ENCODE peak calls at places on chromosomes 7 and 10, in eight cellular contexts. One of them, this sample, is unnamed.

GRCh38 chr7:79912213-79912633 is 222.4 kb upstream of the GNAI1 start:
- DNase-seq in AG09319: no peak
- DNase-seq in iPS DF 6.9: no peak
- DNase-seq in stimulated activated CD4-positive, alpha-beta T cell treated with anti-CD3 and anti-CD28 coated beads, Interleukin-1b, Interleukin-23, amount 100 ng/mL, for 4 hours: no peak
- DNase-seq in NCI-H226: no peak
- DNase-seq in NCI-H510A treated with DMSO at 0.1 percent for 48 hours: no peak
- DNase-seq in A549: no peak
- DNase-seq in NCI-H2081: no peak
- DNase-seq in this sample: no peak

GRCh38 chr10:123642293-123642692 is 23.9 kb upstream of the GPR26 start:
- DNase-seq in AG09319: no peak
- DNase-seq in iPS DF 6.9: no peak
- DNase-seq in stimulated activated CD4-positive, alpha-beta T cell treated with anti-CD3 and anti-CD28 coated beads, Interleukin-1b, Interleukin-23, amount 100 ng/mL, for 4 hours: no peak
- DNase-seq in NCI-H226: no peak
- DNase-seq in NCI-H510A treated with DMSO at 0.1 percent for 48 hours: peak; percentile 32
- DNase-seq in A549: no peak
- DNase-seq in NCI-H2081: no peak
- DNase-seq in this sample: no peak

GRCh38 chr7:102318482-102318971 is 31.9 kb downstream of the SH2B2 start:
- DNase-seq in AG09319: no peak
- DNase-seq in iPS DF 6.9: no peak
- DNase-seq in stimulated activated CD4-positive, alpha-beta T cell treated with anti-CD3 and anti-CD28 coated beads, Interleukin-1b, Interleukin-23, amount 100 ng/mL, for 4 hours: no peak
- DNase-seq in NCI-H226: no peak
- DNase-seq in NCI-H510A treated with DMSO at 0.1 percent for 48 hours: no peak
- DNase-seq in A549: peak; percentile 55
- DNase-seq in NCI-H2081: peak; percentile 62
- DNase-seq in this sample: no peak

GRCh38 chr7:129295015-129295423 is 70.2 kb downstream of the AHCYL2 start:
- DNase-seq in AG09319: peak; percentile 63
- DNase-seq in iPS DF 6.9: no peak
- DNase-seq in stimulated activated CD4-positive, alpha-beta T cell treated with anti-CD3 and anti-CD28 coated beads, Interleukin-1b, Interleukin-23, amount 100 ng/mL, for 4 hours: no peak
- DNase-seq in NCI-H226: no peak
- DNase-seq in NCI-H510A treated with DMSO at 0.1 percent for 48 hours: no peak
- DNase-seq in A549: no peak
- DNase-seq in NCI-H2081: no peak
- DNase-seq in this sample: no peak

GRCh38 chr10:43971981-43972380 is 323.3 kb upstream of the ZNF32 start:
- DNase-seq in AG09319: no peak
- DNase-seq in iPS DF 6.9: no peak
- DNase-seq in stimulated activated CD4-positive, alpha-beta T cell treated with anti-CD3 and anti-CD28 coated beads, Interleukin-1b, Interleukin-23, amount 100 ng/mL, for 4 hours: no peak
- DNase-seq in NCI-H226: no peak
- DNase-seq in NCI-H510A treated with DMSO at 0.1 percent for 48 hours: no peak
- DNase-seq in A549: no peak
- DNase-seq in NCI-H2081: no peak
- DNase-seq in this sample: no peak

GRCh38 chr7:47747160-47747559 is 165.2 kb upstream of the TNS3 start:
- DNase-seq in AG09319: no peak
- DNase-seq in iPS DF 6.9: no peak
- DNase-seq in stimulated activated CD4-positive, alpha-beta T cell treated with anti-CD3 and anti-CD28 coated beads, Interleukin-1b, Interleukin-23, amount 100 ng/mL, for 4 hours: no peak
- DNase-seq in NCI-H226: no peak
- DNase-seq in NCI-H510A treated with DMSO at 0.1 percent for 48 hours: no peak
- DNase-seq in A549: no peak
- DNase-seq in NCI-H2081: no peak
- DNase-seq in this sample: no peak

GRCh38 chr7:41573017-41573416 is 129.9 kb downstream of the INHBA start:
- DNase-seq in AG09319: no peak
- DNase-seq in iPS DF 6.9: no peak
- DNase-seq in stimulated activated CD4-positive, alpha-beta T cell treated with anti-CD3 and anti-CD28 coated beads, Interleukin-1b, Interleukin-23, amount 100 ng/mL, for 4 hours: no peak
- DNase-seq in NCI-H226: peak; percentile 50
- DNase-seq in NCI-H510A treated with DMSO at 0.1 percent for 48 hours: no peak
- DNase-seq in A549: no peak
- DNase-seq in NCI-H2081: no peak
- DNase-seq in this sample: no peak

GRCh38 chr7:44265733-44266132 is 59.7 kb downstream of the CAMK2B start:
- DNase-seq in AG09319: no peak
- DNase-seq in iPS DF 6.9: no peak
- DNase-seq in stimulated activated CD4-positive, alpha-beta T cell treated with anti-CD3 and anti-CD28 coated beads, Interleukin-1b, Interleukin-23, amount 100 ng/mL, for 4 hours: no peak
- DNase-seq in NCI-H226: no peak
- DNase-seq in NCI-H510A treated with DMSO at 0.1 percent for 48 hours: peak; percentile 33
- DNase-seq in A549: no peak
- DNase-seq in NCI-H2081: peak; percentile 49
- DNase-seq in this sample: no peak

GRCh38 chr7:15685358-15686181 is 913 bp downstream of the MEOX2 start:
- DNase-seq in AG09319: peak; percentile 15
- DNase-seq in iPS DF 6.9: no peak
- DNase-seq in stimulated activated CD4-positive, alpha-beta T cell treated with anti-CD3 and anti-CD28 coated beads, Interleukin-1b, Interleukin-23, amount 100 ng/mL, for 4 hours: no peak
- DNase-seq in NCI-H226: no peak
- DNase-seq in NCI-H510A treated with DMSO at 0.1 percent for 48 hours: peak; percentile 81
- DNase-seq in A549: no peak
- DNase-seq in NCI-H2081: peak; percentile 75
- DNase-seq in this sample: peak; percentile 65

GRCh38 chr10:121495719-121496118 is 102.5 kb downstream of the FGFR2 start:
- DNase-seq in AG09319: no peak
- DNase-seq in iPS DF 6.9: no peak
- DNase-seq in stimulated activated CD4-positive, alpha-beta T cell treated with anti-CD3 and anti-CD28 coated beads, Interleukin-1b, Interleukin-23, amount 100 ng/mL, for 4 hours: no peak
- DNase-seq in NCI-H226: no peak
- DNase-seq in NCI-H510A treated with DMSO at 0.1 percent for 48 hours: no peak
- DNase-seq in A549: no peak
- DNase-seq in NCI-H2081: no peak
- DNase-seq in this sample: no peak

GRCh38 chr7:30741289-30741688 is 10.6 kb upstream of the INMT start:
- DNase-seq in AG09319: no peak
- DNase-seq in iPS DF 6.9: no peak
- DNase-seq in stimulated activated CD4-positive, alpha-beta T cell treated with anti-CD3 and anti-CD28 coated beads, Interleukin-1b, Interleukin-23, amount 100 ng/mL, for 4 hours: no peak
- DNase-seq in NCI-H226: no peak
- DNase-seq in NCI-H510A treated with DMSO at 0.1 percent for 48 hours: no peak
- DNase-seq in A549: no peak
- DNase-seq in NCI-H2081: no peak
- DNase-seq in this sample: no peak

GRCh38 chr7:41491752-41492405 is 211.0 kb downstream of the INHBA start:
- DNase-seq in AG09319: peak; percentile 3
- DNase-seq in iPS DF 6.9: no peak
- DNase-seq in stimulated activated CD4-positive, alpha-beta T cell treated with anti-CD3 and anti-CD28 coated beads, Interleukin-1b, Interleukin-23, amount 100 ng/mL, for 4 hours: no peak
- DNase-seq in NCI-H226: no peak
- DNase-seq in NCI-H510A treated with DMSO at 0.1 percent for 48 hours: no peak
- DNase-seq in A549: no peak
- DNase-seq in NCI-H2081: no peak
- DNase-seq in this sample: no peak

GRCh38 chr10:77334501-77334900 is 303.1 kb downstream of the KCNMA1 start:
- DNase-seq in AG09319: no peak
- DNase-seq in iPS DF 6.9: no peak
- DNase-seq in stimulated activated CD4-positive, alpha-beta T cell treated with anti-CD3 and anti-CD28 coated beads, Interleukin-1b, Interleukin-23, amount 100 ng/mL, for 4 hours: no peak
- DNase-seq in NCI-H226: no peak
- DNase-seq in NCI-H510A treated with DMSO at 0.1 percent for 48 hours: peak; percentile 32
- DNase-seq in A549: no peak
- DNase-seq in NCI-H2081: no peak
- DNase-seq in this sample: no peak

GRCh38 chr10:70283445-70284399 is at the start of gene NPFFR1:
- DNase-seq in AG09319: no peak
- DNase-seq in iPS DF 6.9: no peak
- DNase-seq in stimulated activated CD4-positive, alpha-beta T cell treated with anti-CD3 and anti-CD28 coated beads, Interleukin-1b, Interleukin-23, amount 100 ng/mL, for 4 hours: no peak
- DNase-seq in NCI-H226: no peak
- DNase-seq in NCI-H510A treated with DMSO at 0.1 percent for 48 hours: no peak
- DNase-seq in A549: no peak
- DNase-seq in NCI-H2081: no peak
- DNase-seq in this sample: no peak

GRCh38 chr10:16735626-16736025 is 81.6 kb downstream of the RSU1 start:
- DNase-seq in AG09319: no peak
- DNase-seq in iPS DF 6.9: no peak
- DNase-seq in stimulated activated CD4-positive, alpha-beta T cell treated with anti-CD3 and anti-CD28 coated beads, Interleukin-1b, Interleukin-23, amount 100 ng/mL, for 4 hours: no peak
- DNase-seq in NCI-H226: peak; percentile 16
- DNase-seq in NCI-H510A treated with DMSO at 0.1 percent for 48 hours: no peak
- DNase-seq in A549: no peak
- DNase-seq in NCI-H2081: no peak
- DNase-seq in this sample: no peak

GRCh38 chr10:69241575-69241974 is 21.4 kb downstream of the HKDC1 start:
- DNase-seq in AG09319: peak; percentile 18
- DNase-seq in iPS DF 6.9: no peak
- DNase-seq in stimulated activated CD4-positive, alpha-beta T cell treated with anti-CD3 and anti-CD28 coated beads, Interleukin-1b, Interleukin-23, amount 100 ng/mL, for 4 hours: no peak
- DNase-seq in NCI-H226: no peak
- DNase-seq in NCI-H510A treated with DMSO at 0.1 percent for 48 hours: no peak
- DNase-seq in A549: no peak
- DNase-seq in NCI-H2081: no peak
- DNase-seq in this sample: no peak

GRCh38 chr10:6920072-6921019 is 340.3 kb upstream of the PRKCQ start:
- DNase-seq in AG09319: no peak
- DNase-seq in iPS DF 6.9: peak; percentile 66
- DNase-seq in stimulated activated CD4-positive, alpha-beta T cell treated with anti-CD3 and anti-CD28 coated beads, Interleukin-1b, Interleukin-23, amount 100 ng/mL, for 4 hours: peak; percentile 81
- DNase-seq in NCI-H226: no peak
- DNase-seq in NCI-H510A treated with DMSO at 0.1 percent for 48 hours: no peak
- DNase-seq in A549: peak; percentile 72
- DNase-seq in NCI-H2081: peak; percentile 76
- DNase-seq in this sample: no peak

GRCh38 chr7:151372612-151373265 is 31.1 kb downstream of the NUB1 start:
- DNase-seq in AG09319: no peak
- DNase-seq in iPS DF 6.9: no peak
- DNase-seq in stimulated activated CD4-positive, alpha-beta T cell treated with anti-CD3 and anti-CD28 coated beads, Interleukin-1b, Interleukin-23, amount 100 ng/mL, for 4 hours: no peak
- DNase-seq in NCI-H226: no peak
- DNase-seq in NCI-H510A treated with DMSO at 0.1 percent for 48 hours: no peak
- DNase-seq in A549: no peak
- DNase-seq in NCI-H2081: peak; percentile 17
- DNase-seq in this sample: no peak

GRCh38 chr10:115827650-115828049 is 445.4 kb downstream of the GFRA1 start:
- DNase-seq in AG09319: no peak
- DNase-seq in iPS DF 6.9: no peak
- DNase-seq in stimulated activated CD4-positive, alpha-beta T cell treated with anti-CD3 and anti-CD28 coated beads, Interleukin-1b, Interleukin-23, amount 100 ng/mL, for 4 hours: no peak
- DNase-seq in NCI-H226: peak; percentile 58
- DNase-seq in NCI-H510A treated with DMSO at 0.1 percent for 48 hours: no peak
- DNase-seq in A549: no peak
- DNase-seq in NCI-H2081: no peak
- DNase-seq in this sample: no peak

GRCh38 chr7:35258891-35259537 is 5.1 kb upstream of the TBX20 start:
- DNase-seq in AG09319: no peak
- DNase-seq in iPS DF 6.9: no peak
- DNase-seq in stimulated activated CD4-positive, alpha-beta T cell treated with anti-CD3 and anti-CD28 coated beads, Interleukin-1b, Interleukin-23, amount 100 ng/mL, for 4 hours: no peak
- DNase-seq in NCI-H226: no peak
- DNase-seq in NCI-H510A treated with DMSO at 0.1 percent for 48 hours: no peak
- DNase-seq in A549: no peak
- DNase-seq in NCI-H2081: no peak
- DNase-seq in this sample: no peak

GRCh38 chr10:72763201-72763600 is 71.3 kb downstream of the MCU start:
- DNase-seq in AG09319: no peak
- DNase-seq in iPS DF 6.9: no peak
- DNase-seq in stimulated activated CD4-positive, alpha-beta T cell treated with anti-CD3 and anti-CD28 coated beads, Interleukin-1b, Interleukin-23, amount 100 ng/mL, for 4 hours: no peak
- DNase-seq in NCI-H226: peak; percentile 42
- DNase-seq in NCI-H510A treated with DMSO at 0.1 percent for 48 hours: no peak
- DNase-seq in A549: no peak
- DNase-seq in NCI-H2081: no peak
- DNase-seq in this sample: no peak